ENCODE peak calls at places on chromosomes 6 and 20, in ten cellular contexts. One of them, this sample, is unnamed. For H3K4me1, the result is how much of the 10 kb centered on the place peaks cover.

GRCh38 chr6:14881399-14881798 is 364.5 kb upstream of the JARID2 start:
- DNase-seq in psoas muscle: no peak
- DNase-seq in mammary epithelial cell: peak
- DNase-seq in A549: no peak
- DNase-seq in spleen: no peak
- DNase-seq in upper lobe of left lung: no peak
- DNase-seq in pancreas: no peak
- DNase-seq in adrenal gland: no peak
- DNase-seq in body of pancreas: no peak
- DNase-seq in upper lobe of right lung: no peak
- DNase-seq in this sample: no peak

GRCh38 chr6:47439348-47439668 is 38.3 kb upstream of the CD2AP start:
- DNase-seq in psoas muscle: no peak
- DNase-seq in mammary epithelial cell: no peak
- DNase-seq in A549: no peak
- DNase-seq in spleen: no peak
- DNase-seq in upper lobe of left lung: no peak
- DNase-seq in pancreas: no peak
- DNase-seq in adrenal gland: no peak
- DNase-seq in body of pancreas: no peak
- DNase-seq in upper lobe of right lung: no peak
- DNase-seq in this sample: no peak

GRCh38 chr6:148516116-148517016 is 173.7 kb downstream of the SASH1 start:
- DNase-seq in psoas muscle: no peak
- DNase-seq in mammary epithelial cell: peak
- DNase-seq in A549: no peak
- DNase-seq in spleen: no peak
- DNase-seq in upper lobe of left lung: no peak
- DNase-seq in pancreas: no peak
- DNase-seq in adrenal gland: no peak
- DNase-seq in body of pancreas: no peak
- DNase-seq in upper lobe of right lung: no peak
- DNase-seq in this sample: no peak

GRCh38 chr6:118708055-118708454 is 56.7 kb upstream of the CEP85L start:
- DNase-seq in psoas muscle: no peak
- DNase-seq in mammary epithelial cell: no peak
- DNase-seq in A549: no peak
- DNase-seq in spleen: no peak
- DNase-seq in upper lobe of left lung: no peak
- DNase-seq in pancreas: no peak
- DNase-seq in adrenal gland: no peak
- DNase-seq in body of pancreas: no peak
- DNase-seq in upper lobe of right lung: no peak
- DNase-seq in this sample: no peak

GRCh38 chr6:139754898-139755754 is 380.7 kb upstream of the CITED2 start:
- DNase-seq in psoas muscle: no peak
- DNase-seq in mammary epithelial cell: no peak
- DNase-seq in A549: no peak
- DNase-seq in spleen: no peak
- DNase-seq in upper lobe of left lung: no peak
- DNase-seq in pancreas: no peak
- DNase-seq in adrenal gland: no peak
- DNase-seq in body of pancreas: no peak
- DNase-seq in upper lobe of right lung: no peak
- DNase-seq in this sample: no peak

GRCh38 chr20:57106030-57106682 is 160.3 kb downstream of the BMP7 start:
- DNase-seq in psoas muscle: no peak
- DNase-seq in mammary epithelial cell: no peak
- DNase-seq in A549: no peak
- DNase-seq in spleen: no peak
- DNase-seq in upper lobe of left lung: no peak
- DNase-seq in pancreas: no peak
- DNase-seq in adrenal gland: no peak
- DNase-seq in body of pancreas: no peak
- DNase-seq in upper lobe of right lung: no peak
- DNase-seq in this sample: no peak

GRCh38 chr6:51467231-51467952 is 620.0 kb downstream of the PKHD1 start:
- DNase-seq in psoas muscle: no peak
- DNase-seq in mammary epithelial cell: no peak
- DNase-seq in A549: no peak
- DNase-seq in spleen: no peak
- DNase-seq in upper lobe of left lung: no peak
- DNase-seq in pancreas: no peak
- DNase-seq in adrenal gland: no peak
- DNase-seq in body of pancreas: no peak
- DNase-seq in upper lobe of right lung: no peak
- DNase-seq in this sample: no peak

GRCh38 chr20:62737271-62737761 is 28.7 kb downstream of the NTSR1 start:
- DNase-seq in psoas muscle: peak
- DNase-seq in mammary epithelial cell: no peak
- DNase-seq in A549: no peak
- DNase-seq in spleen: peak
- DNase-seq in upper lobe of left lung: peak
- DNase-seq in pancreas: no peak
- DNase-seq in adrenal gland: no peak
- DNase-seq in body of pancreas: no peak
- DNase-seq in upper lobe of right lung: peak
- DNase-seq in this sample: no peak

GRCh38 chr6:130836071-130836670 is 9.0 kb downstream of the SMLR1 start:
- DNase-seq in psoas muscle: no peak
- DNase-seq in mammary epithelial cell: no peak
- DNase-seq in A549: no peak
- DNase-seq in spleen: no peak
- DNase-seq in upper lobe of left lung: no peak
- DNase-seq in pancreas: no peak
- DNase-seq in adrenal gland: no peak
- DNase-seq in body of pancreas: no peak
- DNase-seq in upper lobe of right lung: no peak
- DNase-seq in this sample: no peak

GRCh38 chr6:130827247-130828149 is at the start of gene SMLR1:
- DNase-seq in psoas muscle: no peak
- DNase-seq in mammary epithelial cell: no peak
- DNase-seq in A549: no peak
- DNase-seq in spleen: no peak
- DNase-seq in upper lobe of left lung: no peak
- DNase-seq in pancreas: no peak
- DNase-seq in adrenal gland: no peak
- DNase-seq in body of pancreas: peak
- DNase-seq in upper lobe of right lung: no peak
- DNase-seq in this sample: no peak

GRCh38 chr6:130829333-130829910 is 2.2 kb downstream of the SMLR1 start:
- DNase-seq in psoas muscle: no peak
- DNase-seq in mammary epithelial cell: no peak
- DNase-seq in A549: no peak
- DNase-seq in spleen: no peak
- DNase-seq in upper lobe of left lung: no peak
- DNase-seq in pancreas: no peak
- DNase-seq in adrenal gland: no peak
- DNase-seq in body of pancreas: no peak
- DNase-seq in upper lobe of right lung: no peak
- DNase-seq in this sample: no peak

GRCh38 chr6:130834482-130835251 is 7.5 kb downstream of the SMLR1 start:
- DNase-seq in psoas muscle: no peak
- DNase-seq in mammary epithelial cell: no peak
- DNase-seq in A549: no peak
- DNase-seq in spleen: no peak
- DNase-seq in upper lobe of left lung: no peak
- DNase-seq in pancreas: no peak
- DNase-seq in adrenal gland: no peak
- DNase-seq in body of pancreas: no peak
- DNase-seq in upper lobe of right lung: no peak
- DNase-seq in this sample: no peak

DNA sequence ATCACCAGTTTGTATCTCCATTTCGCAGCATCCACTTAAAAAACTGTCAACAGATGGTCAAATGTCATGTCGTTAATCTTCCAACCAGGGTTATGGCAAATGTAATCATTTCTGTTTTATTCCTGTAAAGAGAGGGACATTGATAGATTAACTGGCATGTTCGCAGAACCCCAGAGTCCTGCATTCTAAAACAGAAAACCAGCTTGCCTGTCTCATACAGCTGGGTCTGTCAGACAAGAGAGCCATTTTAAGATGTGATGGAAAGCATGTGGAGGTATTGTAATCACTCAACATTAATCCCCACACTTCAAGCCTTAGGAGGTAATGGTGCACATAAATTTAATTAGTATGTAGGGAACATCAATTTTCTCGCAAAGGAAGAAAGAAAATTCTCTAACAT is 4.4 kb downstream of the SMLR1 start:
- DNase-seq in psoas muscle: no peak
- DNase-seq in mammary epithelial cell: no peak
- DNase-seq in A549: no peak
- DNase-seq in spleen: no peak
- DNase-seq in upper lobe of left lung: no peak
- DNase-seq in pancreas: no peak
- DNase-seq in adrenal gland: no peak
- DNase-seq in body of pancreas: no peak
- DNase-seq in upper lobe of right lung: no peak
- DNase-seq in this sample: no peak
- H3K4me1 ChIP-seq in psoas muscle: under half
- H3K4me1 ChIP-seq in mammary epithelial cell: under half
- H3K4me1 ChIP-seq in A549: under half
- H3K4me1 ChIP-seq in spleen: under half
- H3K4me1 ChIP-seq in upper lobe of left lung: under half
- H3K4me1 ChIP-seq in pancreas: under half
- H3K4me1 ChIP-seq in adrenal gland: under half
- H3K4me1 ChIP-seq in body of pancreas: under half
- H3K4me1 ChIP-seq in upper lobe of right lung: under half
- H3K4me1 ChIP-seq in this sample: under half

GRCh38 chr20:34579936-34580587 is 21.5 kb downstream of the MAP1LC3A start:
- DNase-seq in psoas muscle: no peak
- DNase-seq in mammary epithelial cell: peak
- DNase-seq in A549: no peak
- DNase-seq in spleen: no peak
- DNase-seq in upper lobe of left lung: no peak
- DNase-seq in pancreas: no peak
- DNase-seq in adrenal gland: no peak
- DNase-seq in body of pancreas: no peak
- DNase-seq in upper lobe of right lung: no peak
- DNase-seq in this sample: no peak

GRCh38 chr20:34580588-34580940 is 22.0 kb downstream of the MAP1LC3A start:
- DNase-seq in psoas muscle: no peak
- DNase-seq in mammary epithelial cell: no peak
- DNase-seq in A549: no peak
- DNase-seq in spleen: no peak
- DNase-seq in upper lobe of left lung: no peak
- DNase-seq in pancreas: no peak
- DNase-seq in adrenal gland: no peak
- DNase-seq in body of pancreas: no peak
- DNase-seq in upper lobe of right lung: no peak
- DNase-seq in this sample: no peak

GRCh38 chr20:34578040-34578439 is 19.5 kb downstream of the MAP1LC3A start:
- DNase-seq in psoas muscle: no peak
- DNase-seq in mammary epithelial cell: no peak
- DNase-seq in A549: no peak
- DNase-seq in spleen: no peak
- DNase-seq in upper lobe of left lung: no peak
- DNase-seq in pancreas: no peak
- DNase-seq in adrenal gland: no peak
- DNase-seq in body of pancreas: no peak
- DNase-seq in upper lobe of right lung: no peak
- DNase-seq in this sample: peak

GRCh38 chr20:34578521-34579147 is 20.1 kb downstream of the MAP1LC3A start:
- DNase-seq in psoas muscle: peak
- DNase-seq in mammary epithelial cell: no peak
- DNase-seq in A549: no peak
- DNase-seq in spleen: no peak
- DNase-seq in upper lobe of left lung: no peak
- DNase-seq in pancreas: no peak
- DNase-seq in adrenal gland: no peak
- DNase-seq in body of pancreas: no peak
- DNase-seq in upper lobe of right lung: no peak
- DNase-seq in this sample: no peak

GRCh38 chr20:34579191-34579661 is 20.7 kb downstream of the MAP1LC3A start:
- DNase-seq in psoas muscle: peak
- DNase-seq in mammary epithelial cell: peak
- DNase-seq in A549: no peak
- DNase-seq in spleen: no peak
- DNase-seq in upper lobe of left lung: no peak
- DNase-seq in pancreas: no peak
- DNase-seq in adrenal gland: peak
- DNase-seq in body of pancreas: no peak
- DNase-seq in upper lobe of right lung: no peak
- DNase-seq in this sample: peak
- TF ChIP-seq CTCF in psoas muscle: peak
- TF ChIP-seq CTCF in mammary epithelial cell: peak
- TF ChIP-seq CTCF in A549: peak
- TF ChIP-seq CTCF in spleen: no peak
- TF ChIP-seq CTCF in upper lobe of left lung: peak
- TF ChIP-seq CTCF in pancreas: no peak
- TF ChIP-seq CTCF in adrenal gland: peak
- TF ChIP-seq CTCF in body of pancreas: no peak
- TF ChIP-seq CTCF in upper lobe of right lung: peak
- TF ChIP-seq CTCF in this sample: peak

GRCh38 chr20:21104466-21104761 is 1.7 kb downstream of the LINC00237 start:
- DNase-seq in psoas muscle: no peak
- DNase-seq in mammary epithelial cell: no peak
- DNase-seq in A549: no peak
- DNase-seq in spleen: no peak
- DNase-seq in upper lobe of left lung: no peak
- DNase-seq in pancreas: no peak
- DNase-seq in adrenal gland: no peak
- DNase-seq in body of pancreas: no peak
- DNase-seq in upper lobe of right lung: no peak
- DNase-seq in this sample: no peak
- H3K4me1 ChIP-seq in psoas muscle: under half
- H3K4me1 ChIP-seq in mammary epithelial cell: under half
- H3K4me1 ChIP-seq in A549: under half
- H3K4me1 ChIP-seq in spleen: half or more
- H3K4me1 ChIP-seq in upper lobe of left lung: half or more
- H3K4me1 ChIP-seq in pancreas: under half
- H3K4me1 ChIP-seq in adrenal gland: under half
- H3K4me1 ChIP-seq in body of pancreas: under half
- H3K4me1 ChIP-seq in upper lobe of right lung: under half
- H3K4me1 ChIP-seq in this sample: under half

GRCh38 chr20:49907405-49908257 is 7.7 kb downstream of the SPATA2 start:
- DNase-seq in psoas muscle: no peak
- DNase-seq in mammary epithelial cell: no peak
- DNase-seq in A549: no peak
- DNase-seq in spleen: no peak
- DNase-seq in upper lobe of left lung: no peak
- DNase-seq in pancreas: no peak
- DNase-seq in adrenal gland: no peak
- DNase-seq in body of pancreas: no peak
- DNase-seq in upper lobe of right lung: peak
- DNase-seq in this sample: no peak

GRCh38 chr20:49906615-49907154 is 8.6 kb downstream of the SPATA2 start:
- DNase-seq in psoas muscle: no peak
- DNase-seq in mammary epithelial cell: no peak
- DNase-seq in A549: no peak
- DNase-seq in spleen: no peak
- DNase-seq in upper lobe of left lung: no peak
- DNase-seq in pancreas: no peak
- DNase-seq in adrenal gland: no peak
- DNase-seq in body of pancreas: no peak
- DNase-seq in upper lobe of right lung: peak
- DNase-seq in this sample: no peak

GRCh38 chr20:49908258-49908565 is 7.1 kb downstream of the SPATA2 start:
- DNase-seq in psoas muscle: no peak
- DNase-seq in mammary epithelial cell: no peak
- DNase-seq in A549: no peak
- DNase-seq in spleen: no peak
- DNase-seq in upper lobe of left lung: no peak
- DNase-seq in pancreas: no peak
- DNase-seq in adrenal gland: no peak
- DNase-seq in body of pancreas: no peak
- DNase-seq in upper lobe of right lung: peak
- DNase-seq in this sample: no peak

GRCh38 chr20:49910340-49910706 is 5.0 kb downstream of the SPATA2 start:
- DNase-seq in psoas muscle: no peak
- DNase-seq in mammary epithelial cell: no peak
- DNase-seq in A549: no peak
- DNase-seq in spleen: no peak
- DNase-seq in upper lobe of left lung: no peak
- DNase-seq in pancreas: no peak
- DNase-seq in adrenal gland: no peak
- DNase-seq in body of pancreas: no peak
- DNase-seq in upper lobe of right lung: no peak
- DNase-seq in this sample: no peak

GRCh38 chr20:49909499-49910339 is 5.6 kb downstream of the SPATA2 start:
- DNase-seq in psoas muscle: peak
- DNase-seq in mammary epithelial cell: no peak
- DNase-seq in A549: no peak
- DNase-seq in spleen: no peak
- DNase-seq in upper lobe of left lung: no peak
- DNase-seq in pancreas: no peak
- DNase-seq in adrenal gland: peak
- DNase-seq in body of pancreas: no peak
- DNase-seq in upper lobe of right lung: peak
- DNase-seq in this sample: no peak
- TF ChIP-seq CTCF in psoas muscle: peak
- TF ChIP-seq CTCF in mammary epithelial cell: no peak
- TF ChIP-seq CTCF in A549: no peak
- TF ChIP-seq CTCF in spleen: peak
- TF ChIP-seq CTCF in upper lobe of left lung: no peak
- TF ChIP-seq CTCF in pancreas: no peak
- TF ChIP-seq CTCF in adrenal gland: peak
- TF ChIP-seq CTCF in body of pancreas: no peak
- TF ChIP-seq CTCF in upper lobe of right lung: peak
- TF ChIP-seq CTCF in this sample: peak

This sample was measured in tibial nerve.